ENCODE peak calls at places on chromosomes 11 and 22, in nine cellular contexts. W is CD8-positive, alpha-beta memory T cell; M is tibial nerve; V is stomach; U is kidney; N is colonic mucosa; H is endothelial cell of umbilical vein; O is heart right ventricle; R is A549. T is an unnamed sample. For H3K4me1 and H3K9me3, the result is how much of the 10 kb centered on the place peaks cover.

GRCh38 chr11:65121865-65122696 is at the start of the genes FAU and MRPL49:
- DNase-seq in U (peak), V (peak), O (peak), M (peak), R (peak), W (peak), H (peak), N (peak), T (peak)

GRCh38 chr11:63489879-63490278 is 1.1 kb downstream of the PLAAT5 start:
- DNase-seq in U (no peak), V (no peak), N (no peak), M (no peak), R (no peak), O (no peak), H (no peak), W (no peak), T (no peak)

GRCh38 chr11:87878373-87878779 is 296.9 kb downstream of the RAB38 start:
- DNase-seq in U (no peak), W (no peak), H (peak), R (peak), V (no peak), N (peak), O (no peak), M (no peak), T (no peak)

GRCh38 chr11:12117200-12117995 is 7.0 kb downstream of the MICAL2 start:
- DNase-seq in M (no peak), H (no peak), U (no peak), R (no peak), W (no peak), N (no peak), O (no peak), V (no peak), T (no peak)

GRCh38 chr22:48984639-48985038 is 843.0 kb downstream of the BRD1 start:
- DNase-seq in R (no peak), H (no peak), V (no peak), M (no peak), W (no peak), O (no peak), U (no peak), N (no peak), T (no peak)

GRCh38 chr11:75174781-75175370 is 24.0 kb downstream of the SLCO2B1 start:
- DNase-seq in W (no peak), R (no peak), U (peak), M (no peak), H (no peak), O (no peak), N (no peak), V (no peak), T (no peak)

GRCh38 chr11:69442807-69443137 is 38.7 kb upstream of the LINC01488 start:
- DNase-seq in V (no peak), W (no peak), M (no peak), H (no peak), U (peak), R (no peak), O (peak), N (peak), T (no peak)

GRCh38 chr11:58524232-58525036 is 16.5 kb upstream of the OR5B21 start:
- DNase-seq in O (peak), W (peak), R (peak), U (peak), H (peak), V (peak), M (peak), N (peak), T (peak)

GRCh38 chr22:49215840-49216239 is 611.8 kb downstream of the BRD1 start:
- DNase-seq in R (no peak), N (no peak), M (no peak), O (no peak), U (no peak), W (no peak), V (peak), H (no peak), T (no peak)

GRCh38 chr11:126257764-126258163 is 10.9 kb downstream of the SRPRA start:
- DNase-seq in R (no peak), M (no peak), O (no peak), W (no peak), H (no peak), V (no peak), N (no peak), U (no peak), T (no peak)

GRCh38 chr11:32081901-32082300 is 9.0 kb upstream of the RCN1 start:
- DNase-seq in U (no peak), R (no peak), H (no peak), O (no peak), M (no peak), V (no peak), W (no peak), N (no peak), T (no peak)

GRCh38 chr11:84673753-84674152 is 953.4 kb downstream of the DLG2 start:
- DNase-seq in M (no peak), R (no peak), O (no peak), W (no peak), V (no peak), U (no peak), H (no peak), N (no peak), T (no peak)

GRCh38 chr11:114316980-114317675 is 20.9 kb downstream of the NNMT start:
- DNase-seq in U (no peak), W (no peak), M (no peak), R (no peak), N (no peak), O (peak), V (no peak), H (no peak), T (no peak)

GRCh38 chr11:133692371-133692770 is 152.9 kb downstream of the SPATA19 start:
- DNase-seq in W (no peak), V (no peak), O (no peak), H (no peak), N (no peak), M (no peak), R (no peak), U (no peak), T (no peak)

GRCh38 chr11:125348141-125348651 is 147.9 kb downstream of the FEZ1 start:
- DNase-seq in N (no peak), M (no peak), U (no peak), R (no peak), W (no peak), O (no peak), V (no peak), H (no peak), T (no peak)

GRCh38 chr11:62298975-62299374 is at the start of gene SCGB1D4:
- DNase-seq in N (no peak), H (no peak), U (no peak), R (no peak), V (no peak), M (no peak), O (no peak), W (no peak), T (no peak)

GRCh38 chr11:6925636-6926207 is 504 bp upstream of the ZNF215 start:
- DNase-seq in N (peak), W (no peak), M (no peak), U (no peak), V (no peak), H (peak), R (no peak), O (no peak), T (peak)

GRCh38 chr22:23801238-23801821 is 14.6 kb downstream of the SMARCB1 start:
- DNase-seq in U (peak), R (no peak), W (no peak), O (no peak), V (no peak), M (no peak), H (no peak), N (no peak), T (no peak)

GRCh38 chr22:33853200-33854097 is 66.8 kb downstream of the LARGE1 start:
- DNase-seq in U (peak), M (peak), W (no peak), O (peak), V (peak), H (peak), R (peak), N (peak), T (peak)

GRCh38 chr11:44955019-44955738 is 4.5 kb upstream of the TP53I11 start:
- DNase-seq in U (peak), O (peak), H (peak), R (peak), V (peak), M (no peak), W (no peak), N (peak), T (peak)

GRCh38 chr11:10050561-10050960 is 243.5 kb downstream of the SBF2 start:
- DNase-seq in O (no peak), U (no peak), H (peak), M (no peak), V (no peak), N (no peak), R (peak), W (no peak), T (peak)

GRCh38 chr11:106959800-106960199 is 58.5 kb downstream of the GUCY1A2 start:
- DNase-seq in M (no peak), N (no peak), W (no peak), O (no peak), R (no peak), V (no peak), U (no peak), H (no peak), T (no peak)

GRCh38 chr11:23732026-23732425 is 764.8 kb upstream of the LUZP2 start:
- DNase-seq in U (no peak), O (no peak), H (no peak), W (no peak), M (no peak), N (no peak), R (peak), V (no peak), T (no peak)

GRCh38 chr22:39181356-39181755 is 28.9 kb upstream of the CBX7 start:
- DNase-seq in V (no peak), M (no peak), N (no peak), R (no peak), U (no peak), O (no peak), H (no peak), W (no peak), T (no peak)

GRCh38 chr11:112724194-112724790 is 236.9 kb upstream of the NCAM1 start:
- DNase-seq in W (no peak), U (no peak), N (no peak), O (no peak), V (no peak), H (no peak), R (no peak), M (no peak), T (no peak)

GRCh38 chr11:90757851-90758494 is 535.1 kb upstream of the CHORDC1 start:
- DNase-seq in W (no peak), N (no peak), R (no peak), H (no peak), V (no peak), M (no peak), U (no peak), O (no peak), T (no peak)

GRCh38 chr11:14750911-14751310 is 107.3 kb downstream of the PDE3B start:
- DNase-seq in W (no peak), O (no peak), R (no peak), H (no peak), N (no peak), U (no peak), M (no peak), V (no peak), T (no peak)

GRCh38 chr22:46351767-46352166 is 16.3 kb downstream of the TRMU start:
- DNase-seq in R (no peak), U (peak), V (no peak), H (no peak), M (no peak), N (no peak), W (no peak), O (no peak), T (no peak)

GRCh38 chr11:65778901-65779668 is 1.7 kb downstream of the AP5B1 start:
- DNase-seq in W (no peak), O (no peak), U (peak), H (no peak), N (peak), M (no peak), V (peak), R (no peak), T (no peak)

GRCh38 chr11:11486002-11486401 is 133.0 kb upstream of the CSNK2A3 start:
- DNase-seq in H (no peak), W (no peak), R (no peak), U (no peak), N (peak), O (no peak), V (peak), M (no peak), T (peak)

GRCh38 chr11:127006311-127006710 is 5.7 kb upstream of the KIRREL3 start:
- DNase-seq in V (no peak), N (no peak), R (no peak), O (no peak), H (no peak), U (no peak), W (no peak), M (no peak), T (no peak)

GRCh38 chr11:119942583-119943338 is 195.2 kb downstream of the TRIM29 start:
- DNase-seq in O (no peak), R (no peak), V (no peak), N (no peak), W (no peak), H (no peak), M (no peak), U (no peak), T (no peak)

GRCh38 chr22:41458161-41458728 is 10.2 kb downstream of the PHF5A start:
- DNase-seq in R (no peak), O (no peak), U (no peak), W (no peak), V (no peak), N (no peak), H (no peak), M (no peak), T (no peak)

GRCh38 chr11:35347921-35348331 is 71.4 kb downstream of the SLC1A2 start:
- DNase-seq in V (no peak), O (no peak), N (no peak), W (no peak), R (no peak), M (no peak), U (no peak), H (no peak), T (no peak)

GRCh38 chr11:89205378-89205777 is 27.7 kb downstream of the TYR start:
- DNase-seq in H (peak), R (no peak), N (no peak), M (no peak), V (no peak), O (no peak), U (no peak), W (no peak), T (no peak)

GRCh38 chr22:33598821-33599220 is 321.5 kb downstream of the LARGE1 start:
- DNase-seq in U (no peak), M (no peak), N (no peak), H (no peak), O (no peak), W (no peak), R (no peak), V (no peak), T (no peak)

GRCh38 chr11:36056160-36056751 is 112.4 kb downstream of the LDLRAD3 start:
- DNase-seq in M (no peak), H (peak), W (no peak), R (peak), V (no peak), N (peak), O (no peak), U (no peak), T (peak)

DNA sequence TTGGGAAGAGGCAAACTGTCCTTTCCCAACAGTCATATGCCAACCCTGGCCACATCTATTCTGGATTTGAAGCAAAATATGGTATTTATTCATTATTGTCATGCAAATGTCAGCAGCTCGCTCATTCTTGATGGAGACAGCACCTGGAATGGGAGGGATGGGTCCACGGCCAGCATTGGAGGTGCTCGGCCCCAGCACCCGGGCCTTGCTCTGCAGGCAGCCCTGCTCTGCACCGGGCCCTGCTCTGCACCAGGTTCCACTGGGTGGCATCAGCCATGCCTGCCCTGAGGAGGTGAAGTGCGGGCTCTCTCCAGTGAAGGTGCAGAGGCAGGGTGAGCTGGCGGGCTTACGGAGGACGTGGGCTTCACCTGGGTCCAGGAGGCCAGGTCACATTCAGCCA is 19.8 kb downstream of the LRP5 start:
- DNase-seq in R (no peak), N (no peak), V (no peak), O (no peak), H (no peak), U (no peak), W (no peak), M (no peak), T (no peak)
- H3K4me1 ChIP-seq in R (under half), N (under half), V (under half), O (half or more), H (under half), U (under half), W (half or more), M (under half), T (under half)

GRCh38 chr22:37751449-37752188 is 54.8 kb downstream of the TRIOBP start:
- DNase-seq in R (peak), U (no peak), N (no peak), M (no peak), V (no peak), W (no peak), O (no peak), H (no peak), T (no peak)

GRCh38 chr22:37749831-37750595 is 53.2 kb downstream of the TRIOBP start:
- DNase-seq in H (peak), U (no peak), N (no peak), M (no peak), R (no peak), V (no peak), O (no peak), W (no peak), T (no peak)

GRCh38 chr22:37752189-37753061 is 55.3 kb upstream of the GCAT start:
- DNase-seq in O (peak), V (peak), N (peak), R (peak), U (peak), H (peak), W (no peak), M (peak), T (peak)

GRCh38 chr22:37749223-37749622 is 52.4 kb downstream of the TRIOBP start:
- DNase-seq in N (no peak), W (no peak), M (no peak), V (peak), O (no peak), U (no peak), H (no peak), R (no peak), T (no peak)

DNA sequence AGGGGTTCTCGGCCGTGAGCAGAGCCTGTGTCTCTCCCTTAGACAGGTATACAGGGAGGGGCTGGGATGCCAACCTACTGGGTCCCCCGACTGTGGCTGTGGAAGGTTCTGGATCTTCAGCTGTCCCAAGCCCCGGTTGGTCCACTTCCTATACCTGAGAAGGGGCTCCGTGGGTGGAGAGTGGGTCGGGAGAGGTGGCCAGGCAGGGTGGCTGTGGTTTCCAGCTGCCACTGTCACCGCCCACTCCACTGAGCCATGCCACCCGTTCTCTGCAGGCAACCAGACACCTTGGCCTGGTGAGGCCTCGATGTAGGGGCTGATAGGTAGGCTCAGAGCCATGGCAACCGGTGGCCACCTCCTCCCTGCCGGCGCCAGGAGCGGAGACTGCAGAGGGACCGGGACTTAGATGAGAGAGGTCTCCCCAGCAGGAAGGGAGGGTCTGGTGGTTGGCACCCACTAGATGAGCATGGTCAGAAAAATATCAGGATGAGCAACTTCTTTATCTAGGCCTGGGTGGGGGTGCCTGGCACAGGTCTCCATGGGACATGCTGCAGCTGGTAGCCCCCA is 53.8 kb downstream of the TRIOBP start:
- DNase-seq in M (no peak), V (no peak), N (no peak), R (no peak), O (no peak), W (no peak), H (no peak), U (peak), T (no peak)
- H3K27ac ChIP-seq in M (peak), V (peak), N (no peak), R (peak), O (peak), W (no peak), H (peak), U (peak), T (no peak)

GRCh38 chr22:47458348-47458747 is 695.9 kb downstream of the TBC1D22A start:
- DNase-seq in U (no peak), N (peak), O (no peak), H (no peak), R (no peak), W (no peak), M (no peak), V (no peak), T (no peak)
- H3K9me3 ChIP-seq in U (under half), N (under half), O (under half), H (under half), R (under half), W (under half), M (under half), V (under half), T (under half)

GRCh38 chr11:71451596-71452353 is 1.2 kb upstream of the NADSYN1 start:
- DNase-seq in V (no peak), U (peak), R (no peak), W (no peak), N (peak), M (no peak), O (no peak), H (no peak), T (peak)
- H3K4me1 ChIP-seq in V (under half), U (under half), R (under half), W (under half), N (under half), M (under half), O (half or more), H (under half), T (under half)

GRCh38 chr11:116414357-116414756 is 358.4 kb downstream of the BUD13 start:
- DNase-seq in U (no peak), W (no peak), M (no peak), R (no peak), H (no peak), V (no peak), N (no peak), O (no peak), T (no peak)
- H3K27ac ChIP-seq in U (no peak), W (no peak), M (no peak), R (no peak), H (no peak), V (no peak), N (no peak), O (no peak), T (no peak)

DNA sequence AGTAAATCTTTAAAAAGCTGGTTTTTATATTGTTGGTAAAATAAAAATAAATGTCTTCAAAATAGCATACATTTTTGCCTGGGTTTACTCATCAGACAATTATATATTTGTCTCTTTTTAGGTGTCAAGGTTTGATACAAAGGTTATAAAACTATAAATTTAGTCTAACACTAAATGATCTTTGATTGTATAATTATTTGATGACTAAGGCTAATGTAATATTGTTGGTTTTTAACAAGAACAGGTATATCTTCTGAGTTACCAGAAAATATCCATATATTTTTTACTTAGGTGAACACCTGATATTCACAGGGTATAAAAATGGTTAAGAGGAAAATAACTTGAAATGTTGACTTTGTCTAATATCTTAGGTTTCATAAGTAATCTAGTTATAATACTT is 104.3 kb downstream of the KIF18A start:
- DNase-seq in H (no peak), U (no peak), V (no peak), R (no peak), O (no peak), W (no peak), N (no peak), M (no peak), T (no peak)
- H3K9me3 ChIP-seq in H (under half), U (under half), V (under half), R (under half), O (under half), W (under half), N (under half), M (under half), T (under half)

GRCh38 chr11:2273311-2273710 is 2.9 kb upstream of the ASCL2 start:
- DNase-seq in U (no peak), W (no peak), N (no peak), H (no peak), M (no peak), O (no peak), V (no peak), R (no peak), T (no peak)
- H3K4me1 ChIP-seq in U (under half), W (under half), N (under half), H (under half), M (under half), O (under half), V (under half), R (under half), T (under half)